ENCODE peak calls at places on chromosomes 13 and 19, in nine cellular contexts. T, I, P, J, R, E, F, C and L are unnamed samples.

GRCh38 chr13:48316826-48317510 is 13.4 kb downstream of the RB1 start:
- DNase-seq in I (no peak), E (no peak), R (peak), J (no peak), C (no peak), T (no peak), F (no peak), P (no peak), L (no peak)

GRCh38 chr13:100636441-100636840 is 38.2 kb downstream of the TMTC4 start:
- DNase-seq in P (no peak), C (no peak), I (no peak), E (peak), R (no peak), F (peak), J (no peak), T (no peak), L (no peak)

GRCh38 chr13:108496364-108497215 is 132.8 kb upstream of the MYO16 start:
- DNase-seq in J (no peak), F (peak), R (no peak), I (no peak), T (peak), E (no peak), P (no peak), C (no peak), L (no peak)

GRCh38 chr13:101303512-101303911 is 112.8 kb downstream of the NALCN start:
- DNase-seq in F (no peak), C (no peak), I (no peak), E (no peak), J (no peak), P (no peak), T (no peak), R (no peak), L (no peak)

GRCh38 chr19:929523-930258 is 3.9 kb downstream of the ARID3A start:
- DNase-seq in R (no peak), F (no peak), J (no peak), I (no peak), P (no peak), C (no peak), E (no peak), T (no peak), L (no peak)

GRCh38 chr13:68636784-68637183 is 1406.6 kb upstream of the PCDH9 start:
- DNase-seq in T (no peak), J (no peak), F (no peak), R (no peak), C (no peak), I (no peak), E (no peak), P (no peak), L (no peak)

GRCh38 chr13:73618275-73618865 is 515.8 kb downstream of the KLF12 start:
- DNase-seq in E (no peak), R (peak), C (no peak), I (peak), J (peak), T (no peak), P (no peak), F (no peak), L (no peak)

GRCh38 chr19:4673726-4674125 is 3.6 kb upstream of the MYDGF start:
- DNase-seq in E (no peak), F (no peak), P (no peak), T (no peak), J (no peak), C (no peak), R (no peak), I (no peak), L (no peak)

GRCh38 chr13:36420437-36420891 is 11.8 kb upstream of the CCNA1 start:
- DNase-seq in F (peak), P (peak), I (peak), T (peak), J (peak), R (no peak), E (peak), C (peak), L (peak)

GRCh38 chr19:3407556-3408516 is 41.5 kb downstream of the NFIC start:
- DNase-seq in R (no peak), C (no peak), T (no peak), P (no peak), F (no peak), I (no peak), E (peak), J (no peak), L (peak)

GRCh38 chr19:12991296-12991695 is 4.0 kb upstream of the NFIX start:
- DNase-seq in J (no peak), I (no peak), T (no peak), P (no peak), R (no peak), F (no peak), E (no peak), C (no peak), L (no peak)

GRCh38 chr19:52520013-52520412 is 7.5 kb upstream of the ZNF808 start:
- DNase-seq in C (no peak), E (no peak), F (no peak), P (no peak), J (no peak), T (peak), R (no peak), I (no peak), L (no peak)

GRCh38 chr13:99429670-99430069 is 71.6 kb upstream of the TM9SF2 start:
- DNase-seq in T (peak), I (no peak), C (no peak), R (no peak), F (no peak), J (no peak), E (no peak), P (no peak), L (no peak)

GRCh38 chr13:107847406-107847805 is 367.9 kb downstream of the LIG4 start:
- DNase-seq in P (no peak), J (no peak), C (no peak), E (no peak), T (peak), I (no peak), F (no peak), R (no peak), L (no peak)

GRCh38 chr19:860481-861098 is 1.1 kb downstream of the CFD start:
- DNase-seq in I (peak), R (peak), E (no peak), T (peak), C (no peak), P (peak), J (peak), F (peak), L (no peak)

GRCh38 chr19:19021115-19021514 is 12.2 kb downstream of the SUGP2 start:
- DNase-seq in I (no peak), C (no peak), R (no peak), T (no peak), E (no peak), J (peak), F (no peak), P (no peak), L (no peak)

GRCh38 chr13:98752111-98752941 is at the start of gene SLC15A1:
- DNase-seq in F (no peak), C (no peak), E (no peak), J (no peak), P (no peak), T (peak), R (no peak), I (no peak), L (no peak)

GRCh38 chr13:92739306-92739818 is 487.2 kb upstream of the GPC6 start:
- DNase-seq in J (no peak), F (peak), C (no peak), I (no peak), E (no peak), R (no peak), T (no peak), P (no peak), L (no peak)

GRCh38 chr13:83352391-83352790 is 529.9 kb downstream of the SLITRK1 start:
- DNase-seq in I (no peak), C (no peak), J (peak), F (no peak), E (no peak), R (no peak), T (no peak), P (no peak), L (no peak)

GRCh38 chr13:47420012-47420411 is 523.2 kb upstream of the HTR2A start:
- DNase-seq in E (no peak), P (no peak), I (no peak), R (no peak), T (no peak), F (no peak), J (no peak), C (no peak), L (no peak)